ENCODE peak calls at places on chromosomes 3 and 15, in eight cellular contexts. P, L, C, Z, Y, M, V and R are unnamed samples.

GRCh38 chr15:66619152-66619903 is 53.5 kb upstream of the LCTL start:
- DNase-seq in M (peak), C (no peak), L (peak), Z (no peak), V (no peak), Y (peak), P (peak), R (peak)

GRCh38 chr15:77804210-77804609 is 171.5 kb upstream of the LINGO1 start:
- DNase-seq in M (no peak), C (no peak), V (no peak), Z (no peak), L (no peak), Y (no peak), P (no peak), R (no peak)

GRCh38 chr3:50503504-50503903 is at the start of gene CACNA2D2:
- DNase-seq in M (peak), L (peak), C (no peak), P (peak), Y (peak), Z (no peak), V (peak), R (peak)

GRCh38 chr3:128009952-128010846 is 42.0 kb upstream of the SEC61A1 start:
- DNase-seq in Y (no peak), Z (peak), L (no peak), M (no peak), V (no peak), C (no peak), P (no peak), R (no peak)

GRCh38 chr15:99466701-99467337 is 99.0 kb upstream of the MEF2A start:
- DNase-seq in Z (no peak), Y (no peak), V (no peak), M (no peak), L (no peak), C (no peak), P (no peak), R (no peak)

GRCh38 chr3:66178206-66178605 is 42.6 kb upstream of the SLC25A26 start:
- DNase-seq in P (no peak), V (no peak), Z (no peak), M (no peak), C (no peak), Y (no peak), L (no peak), R (no peak)

GRCh38 chr3:150811984-150812383 is 49.0 kb upstream of the SIAH2 start:
- DNase-seq in Z (no peak), L (no peak), Y (no peak), V (no peak), C (no peak), M (no peak), P (no peak), R (no peak)

GRCh38 chr3:152261329-152261728 is 7.4 kb upstream of the MBNL1 start:
- DNase-seq in Z (no peak), C (no peak), V (no peak), Y (no peak), L (peak), M (no peak), P (no peak), R (no peak)

GRCh38 chr15:82535566-82536408 is 4.5 kb downstream of the RPS17 start:
- DNase-seq in Y (no peak), P (no peak), C (no peak), M (peak), Z (no peak), L (no peak), V (no peak), R (no peak)

GRCh38 chr3:111846717-111847116 is 12.3 kb upstream of the PHLDB2 start:
- DNase-seq in V (no peak), L (no peak), P (no peak), C (no peak), Y (no peak), Z (peak), M (no peak), R (no peak)

GRCh38 chr3:142224482-142225072 is 808 bp downstream of the GK5 start:
- DNase-seq in Z (no peak), V (no peak), P (no peak), Y (no peak), M (no peak), C (no peak), L (no peak), R (no peak)

GRCh38 chr3:9068044-9068443 is 104.8 kb upstream of the RAD18 start:
- DNase-seq in C (no peak), Z (no peak), L (no peak), V (no peak), Y (no peak), M (no peak), P (no peak), R (no peak)

GRCh38 chr3:45771831-45772230 is 24.5 kb downstream of the SLC6A20 start:
- DNase-seq in M (no peak), V (no peak), Y (no peak), L (no peak), P (no peak), C (no peak), Z (no peak), R (no peak)

GRCh38 chr3:159751141-159751540 is 237.5 kb upstream of the IL12A start:
- DNase-seq in Z (no peak), P (no peak), C (no peak), M (no peak), Y (no peak), V (no peak), L (no peak), R (no peak)

GRCh38 chr3:23474580-23475357 is 271.6 kb downstream of the UBE2E2 start:
- DNase-seq in Y (no peak), L (no peak), M (no peak), P (no peak), C (no peak), V (no peak), Z (no peak), R (no peak)

GRCh38 chr3:127614928-127615592 is 13.9 kb upstream of the PODXL2 start:
- DNase-seq in Z (no peak), C (no peak), M (no peak), Y (no peak), P (no peak), V (no peak), L (no peak), R (no peak)

GRCh38 chr3:178439504-178439903 is 96.7 kb upstream of the KCNMB2 start:
- DNase-seq in Y (no peak), M (no peak), P (no peak), V (no peak), C (no peak), L (peak), Z (no peak), R (no peak)

GRCh38 chr3:54570008-54570407 is 357.9 kb downstream of the LRTM1 start:
- DNase-seq in C (no peak), P (no peak), L (no peak), Z (no peak), V (no peak), M (no peak), Y (no peak), R (no peak)

GRCh38 chr15:88256261-88257230 is at the start of gene NTRK3:
- DNase-seq in L (peak), Z (no peak), C (no peak), M (peak), Y (no peak), P (peak), V (no peak), R (peak)

GRCh38 chr3:133773732-133774131 is 27.5 kb downstream of the TF start:
- DNase-seq in L (no peak), P (no peak), Y (no peak), C (no peak), M (no peak), Z (no peak), V (no peak), R (no peak)

GRCh38 chr3:36493051-36493450 is 112.7 kb downstream of the STAC start:
- DNase-seq in Y (no peak), V (no peak), L (no peak), P (no peak), C (no peak), M (no peak), Z (no peak), R (no peak)

GRCh38 chr15:66743703-66744536 is 41.9 kb downstream of the SMAD6 start:
- DNase-seq in C (no peak), P (no peak), Y (no peak), Z (no peak), M (no peak), V (no peak), L (no peak), R (no peak)

GRCh38 chr3:58173029-58173669 is 37.6 kb downstream of the DNASE1L3 start:
- DNase-seq in Y (no peak), V (no peak), Z (no peak), P (no peak), M (no peak), L (no peak), C (no peak), R (no peak)

GRCh38 chr3:50003216-50003615 is 63.3 kb downstream of the RBM6 start:
- DNase-seq in C (no peak), L (no peak), Z (no peak), Y (no peak), V (no peak), P (no peak), M (no peak), R (no peak)

GRCh38 chr15:98503970-98504369 is 144.4 kb upstream of the IGF1R start:
- DNase-seq in P (no peak), Y (no peak), M (no peak), V (no peak), C (no peak), L (no peak), Z (peak), R (no peak)